ENCODE peak calls at places on chromosomes 11 and 22, in five cellular contexts. G is breast epithelium, Z is ovary, F is coronary artery, C is testis. K is an unnamed sample.

GRCh38 chr22:42683599-42684283 is 34.5 kb upstream of the CYB5R3 start:
- DNase-seq in Z (peak), C (no peak), G (no peak), F (peak), K (peak)

GRCh38 chr11:32255876-32256275 is 165.0 kb downstream of the RCN1 start:
- DNase-seq in C (no peak), G (no peak), F (no peak), Z (no peak), K (no peak)

GRCh38 chr11:66323684-66324083 is 6.8 kb upstream of the CD248 start:
- DNase-seq in F (no peak), C (no peak), G (no peak), Z (no peak), K (no peak)

GRCh38 chr22:41801147-41801819 is 804 bp downstream of the CCDC134 start:
- DNase-seq in F (no peak), G (no peak), C (no peak), Z (no peak), K (no peak)

GRCh38 chr11:8017071-8017470 is 29.9 kb downstream of the EIF3F start:
- DNase-seq in F (peak), Z (no peak), C (peak), G (no peak), K (no peak)

GRCh38 chr11:85589373-85589772 is 37.8 kb downstream of the DLG2 start:
- DNase-seq in Z (no peak), C (no peak), F (no peak), G (no peak), K (no peak)

GRCh38 chr11:116644948-116645305 is 127.9 kb downstream of the BUD13 start:
- DNase-seq in C (no peak), F (peak), Z (no peak), G (no peak), K (no peak)

GRCh38 chr11:41579546-41579945 is 120.1 kb upstream of the LRRC4C start:
- DNase-seq in G (no peak), C (no peak), Z (no peak), F (no peak), K (no peak)

GRCh38 chr11:67607507-67607906 is 771 bp downstream of the NDUFV1 start:
- DNase-seq in Z (no peak), C (no peak), G (no peak), F (no peak), K (no peak)

GRCh38 chr22:42991010-42991651 is 23.8 kb downstream of the PACSIN2 start:
- DNase-seq in C (no peak), F (no peak), G (no peak), Z (no peak), K (no peak)

GRCh38 chr22:35769974-35770373 is 52.3 kb downstream of the APOL5 start:
- DNase-seq in F (no peak), Z (no peak), G (no peak), C (no peak), K (no peak)

GRCh38 chr22:49151256-49152131 is 676.2 kb downstream of the BRD1 start:
- DNase-seq in G (no peak), F (peak), Z (no peak), C (no peak), K (no peak)

GRCh38 chr22:20646377-20646776 is 127.5 kb upstream of the SERPIND1 start:
- DNase-seq in C (no peak), Z (no peak), G (no peak), F (no peak), K (no peak)

GRCh38 chr22:45493286-45493771 is 9.4 kb upstream of the FBLN1 start:
- DNase-seq in F (no peak), C (no peak), G (no peak), Z (peak), K (no peak)

GRCh38 chr11:126790550-126790981 is 210.0 kb downstream of the KIRREL3 start:
- DNase-seq in F (no peak), C (no peak), Z (no peak), G (no peak), K (peak)

GRCh38 chr11:131195801-131196517 is 174.5 kb upstream of the NTM start:
- DNase-seq in G (peak), C (peak), Z (peak), F (no peak), K (no peak)

GRCh38 chr22:50620861-50621490 is 7.0 kb downstream of the ARSA start:
- DNase-seq in F (no peak), G (no peak), C (no peak), Z (no peak), K (no peak)

GRCh38 chr11:96464695-96465307 is 75.0 kb downstream of the JRKL start:
- DNase-seq in Z (no peak), F (no peak), G (no peak), C (no peak), K (peak)

GRCh38 chr22:23233084-23233501 is 52.8 kb downstream of the BCR start:
- DNase-seq in C (peak), G (no peak), F (no peak), Z (no peak), K (no peak)

GRCh38 chr11:70500076-70500847 is 101.9 kb downstream of the CTTN start:
- DNase-seq in F (no peak), G (no peak), Z (no peak), C (no peak), K (no peak)

GRCh38 chr11:40274017-40274416 is 1185.4 kb downstream of the LRRC4C start:
- DNase-seq in F (no peak), G (peak), Z (no peak), C (peak), K (no peak)

GRCh38 chr11:106958506-106959248 is 59.6 kb downstream of the GUCY1A2 start:
- DNase-seq in G (no peak), C (no peak), Z (no peak), F (no peak), K (no peak)

GRCh38 chr11:22809893-22810292 is 19.7 kb downstream of the SVIP start:
- DNase-seq in Z (no peak), G (no peak), C (no peak), F (no peak), K (no peak)

GRCh38 chr11:22808559-22809197 is 20.9 kb downstream of the SVIP start:
- DNase-seq in C (no peak), Z (no peak), F (no peak), G (no peak), K (no peak)

GRCh38 chr11:22802861-22803260 is 26.7 kb downstream of the SVIP start:
- DNase-seq in G (no peak), Z (no peak), C (no peak), F (no peak), K (no peak)

GRCh38 chr11:22807391-22807790 is 22.2 kb downstream of the SVIP start:
- DNase-seq in Z (no peak), G (no peak), C (no peak), F (no peak), K (no peak)

DNA sequence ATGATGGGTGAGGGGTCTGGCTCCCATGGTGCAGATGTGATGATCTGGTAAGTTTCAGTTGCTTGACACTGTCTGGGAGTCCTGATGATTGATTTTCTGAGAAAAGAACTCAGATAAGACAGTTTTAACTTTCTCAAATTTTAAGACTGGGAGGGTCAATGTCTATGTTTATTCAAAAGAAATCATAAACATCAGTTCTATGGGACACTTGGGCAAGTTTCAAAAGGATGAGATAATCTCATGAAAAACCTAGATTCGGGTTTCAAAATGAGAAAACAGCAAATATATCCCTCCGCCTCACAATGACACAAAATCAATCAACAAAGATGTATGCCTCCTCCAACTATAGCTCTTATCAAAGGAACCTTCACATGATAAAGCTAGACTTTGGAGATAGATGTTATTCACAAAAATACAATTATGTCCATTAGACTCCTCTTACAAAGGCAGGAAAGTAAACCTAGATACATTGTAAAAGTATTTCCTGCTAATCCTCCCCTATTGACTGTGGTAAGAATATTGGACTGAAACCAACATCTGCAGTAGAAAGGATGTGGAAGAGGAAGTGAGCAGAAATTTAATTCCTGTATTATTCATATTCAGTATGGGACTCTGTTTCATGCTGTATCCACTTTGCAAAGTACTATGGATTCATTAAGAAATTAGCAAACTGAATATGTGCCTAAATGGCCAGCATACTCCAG is 21.6 kb downstream of the SVIP start:
- DNase-seq in Z (no peak), F (no peak), C (no peak), G (no peak), K (no peak)
- H3K27ac ChIP-seq in Z (no peak), F (no peak), C (no peak), G (no peak), K (no peak)

GRCh38 chr11:120931057-120931779 is 92.7 kb upstream of the TBCEL start:
- DNase-seq in F (no peak), G (no peak), C (no peak), Z (no peak), K (no peak)
- H3K27ac ChIP-seq in F (no peak), G (no peak), C (no peak), Z (no peak), K (no peak)

DNA sequence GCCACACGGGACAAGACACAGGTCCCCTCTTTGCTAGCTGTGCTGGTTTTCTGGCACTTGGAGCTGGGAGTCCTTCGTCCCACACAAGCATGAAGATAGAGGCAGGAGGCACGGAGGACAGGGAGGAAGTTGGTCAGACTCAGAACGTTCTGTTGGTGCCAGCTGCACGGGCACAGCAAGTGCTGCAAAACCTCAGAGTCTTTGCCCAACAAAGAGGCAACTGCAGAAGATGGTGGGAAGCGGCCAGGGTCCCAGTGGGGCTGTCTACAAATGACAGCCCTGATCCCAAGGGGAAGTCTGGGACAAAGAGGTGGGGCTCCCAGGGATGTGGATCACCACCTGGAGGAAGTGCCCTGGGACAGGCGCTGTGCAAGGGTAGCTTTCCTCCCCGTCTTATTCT is 9.4 kb upstream of the OSM start:
- DNase-seq in G (no peak), C (no peak), Z (no peak), F (no peak), K (no peak)
- H3K27ac ChIP-seq in G (no peak), C (no peak), Z (no peak), F (no peak), K (no peak)

GRCh38 chr11:18669629-18670162 is 28.9 kb upstream of the TMEM86A start:
- DNase-seq in G (no peak), C (no peak), Z (no peak), F (no peak), K (no peak)

GRCh38 chr11:18671246-18671645 is 27.3 kb upstream of the TMEM86A start:
- DNase-seq in F (no peak), Z (no peak), G (no peak), C (no peak), K (no peak)

GRCh38 chr11:18668131-18668530 is 30.4 kb upstream of the TMEM86A start:
- DNase-seq in Z (no peak), C (no peak), G (no peak), F (no peak), K (no peak)

DNA sequence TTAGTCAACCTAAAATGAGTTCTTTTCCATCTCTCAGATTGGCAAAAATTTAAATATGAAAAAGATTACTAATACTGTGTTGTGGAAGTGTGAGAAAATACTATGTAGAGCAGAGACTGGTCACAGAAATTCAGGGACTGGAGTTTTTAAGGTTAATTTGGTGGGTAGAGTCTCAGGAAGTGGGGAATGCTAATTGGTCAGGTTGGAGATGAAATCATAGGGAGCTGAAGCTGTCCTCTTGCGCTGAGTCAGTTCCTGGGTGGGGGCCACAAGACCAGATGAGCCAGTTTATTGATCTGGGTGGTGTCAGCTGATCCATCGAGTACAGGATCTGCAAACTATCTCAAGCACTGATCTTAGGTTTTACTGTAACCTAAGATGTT is 29.4 kb upstream of the TMEM86A start:
- DNase-seq in G (no peak), C (no peak), Z (no peak), F (no peak), K (no peak)
- H3K27ac ChIP-seq in G (no peak), C (no peak), Z (no peak), F (no peak), K (no peak)

K was measured in caudate nucleus.